ENCODE peak calls at places on chromosomes 12 and 14, in seven cellular contexts. Y is tibial artery; T is mesendoderm; C is CD8-positive, alpha-beta memory T cell; F is heart left ventricle; S is A673; J is PC-3. U is an unnamed sample.

GRCh38 chr12:95574030-95574429 is 22.8 kb upstream of the USP44 start:
- DNase-seq in J (no peak), T (peak; percentile 22), Y (no peak), F (no peak), C (no peak), S (no peak), U (no peak)

GRCh38 chr12:65868133-65868705 is 43.9 kb downstream of the HMGA2 start:
- DNase-seq in Y (no peak), J (no peak), F (no peak), S (peak; percentile 85), T (no peak), C (no peak), U (no peak)

GRCh38 chr12:28035483-28035882 is 63.0 kb upstream of the PTHLH start:
- DNase-seq in C (no peak), F (no peak), J (peak; percentile 100), Y (no peak), S (peak; percentile 70), T (peak; percentile 29), U (no peak)

GRCh38 chr12:89067436-89067835 is 284.9 kb downstream of the DUSP6 start:
- DNase-seq in J (peak; percentile 96), T (no peak), F (no peak), S (no peak), C (no peak), Y (no peak), U (no peak)

GRCh38 chr12:110688446-110689001 is 391 bp downstream of the HVCN1 start:
- DNase-seq in C (no peak), Y (no peak), F (peak; percentile 29), T (peak; percentile 23), J (no peak), S (no peak), U (no peak)

GRCh38 chr12:28807535-28807934 is 341.5 kb upstream of the FAR2 start:
- DNase-seq in T (no peak), S (no peak), J (no peak), Y (no peak), C (no peak), F (no peak), U (no peak)

GRCh38 chr12:12683725-12684124 is 12.3 kb downstream of the GPR19 start:
- DNase-seq in Y (no peak), C (no peak), S (no peak), T (no peak), J (no peak), F (no peak), U (no peak)

GRCh38 chr12:40325349-40325960 is 100.7 kb downstream of the LRRK2 start:
- DNase-seq in T (peak; percentile 75), J (peak; percentile 58), C (no peak), F (no peak), S (peak; percentile 73), Y (no peak), U (no peak)

GRCh38 chr12:23548742-23549141 is 400.7 kb downstream of the SOX5 start:
- DNase-seq in C (no peak), S (no peak), Y (no peak), F (no peak), J (no peak), T (no peak), U (no peak)

GRCh38 chr14:77200406-77200985 is 18.9 kb downstream of the TMEM63C start:
- DNase-seq in S (no peak), F (no peak), J (no peak), Y (no peak), C (no peak), T (peak; percentile 19), U (no peak)

GRCh38 chr12:131108171-131108955 is 154.7 kb downstream of the ADGRD1 start:
- DNase-seq in Y (no peak), S (peak; percentile 25), F (no peak), C (no peak), T (no peak), J (no peak), U (no peak)

GRCh38 chr14:21669284-21669683 is 4.3 kb downstream of the OR4E1 start:
- DNase-seq in Y (no peak), C (no peak), F (no peak), J (no peak), T (no peak), S (no peak), U (no peak)

GRCh38 chr12:92073123-92073522 is 72.5 kb downstream of the BTG1 start:
- DNase-seq in T (no peak), C (no peak), F (no peak), Y (no peak), J (no peak), S (no peak), U (no peak)

GRCh38 chr14:24398943-24399801 is at the start of gene NYNRIN:
- DNase-seq in T (peak; percentile 76), J (no peak), F (no peak), S (no peak), C (peak; percentile 22), Y (peak; percentile 50), U (peak; percentile 36)

GRCh38 chr12:67274186-67274585 is 5.0 kb downstream of the CAND1 start:
- DNase-seq in C (no peak), J (no peak), F (no peak), S (no peak), Y (no peak), T (no peak), U (no peak)

GRCh38 chr12:96824074-96824837 is 82.8 kb upstream of the NEDD1 start:
- DNase-seq in T (no peak), Y (no peak), C (no peak), J (no peak), S (no peak), F (no peak), U (no peak)

GRCh38 chr12:117724545-117724944 is 244.2 kb downstream of the KSR2 start:
- DNase-seq in C (no peak), T (no peak), J (no peak), Y (no peak), F (no peak), S (no peak), U (no peak)

GRCh38 chr12:46164186-46164585 is 104.7 kb downstream of the SLC38A1 start:
- DNase-seq in C (no peak), S (no peak), F (no peak), Y (no peak), T (no peak), J (no peak), U (no peak)

GRCh38 chr12:117202033-117202432 is 11.8 kb upstream of the FBXO21 start:
- DNase-seq in S (no peak), Y (no peak), C (no peak), T (no peak), J (no peak), F (no peak), U (no peak)

GRCh38 chr12:92078167-92079053 is 67.2 kb downstream of the BTG1 start:
- DNase-seq in F (no peak), T (peak; percentile 10), S (peak; percentile 68), J (peak; percentile 92), C (no peak), Y (peak; percentile 38), U (no peak)

GRCh38 chr12:107593713-107594381 is 91.8 kb upstream of the PWP1 start:
- DNase-seq in T (peak; percentile 53), F (no peak), J (peak; percentile 39), S (peak; percentile 5), Y (no peak), C (no peak), U (no peak)

GRCh38 chr14:103518416-103519042 is 4.1 kb downstream of the CKB start:
- DNase-seq in S (peak; percentile 67), C (peak; percentile 49), Y (no peak), J (peak; percentile 71), F (peak; percentile 69), T (peak; percentile 62), U (peak; percentile 52)
- H3K27ac ChIP-seq in S (peak overlapping the region; percentile 42), C (peak overlapping the region; percentile 6), Y (peak overlapping the region; percentile 90), J (no peak overlapping the region), F (peak overlapping the region; percentile 43), T (no peak overlapping the region), U (no peak overlapping the region)

GRCh38 chr14:103574104-103574503 is 11.3 kb downstream of the COA8 start:
- DNase-seq in T (no peak), J (no peak), F (no peak), Y (no peak), S (no peak), C (no peak), U (no peak)

GRCh38 chr14:103574707-103575285 is 12.0 kb downstream of the COA8 start:
- DNase-seq in T (no peak), Y (no peak), J (no peak), S (no peak), F (no peak), C (no peak), U (no peak)

GRCh38 chr14:103581206-103581605 is 18.4 kb downstream of the COA8 start:
- DNase-seq in F (no peak), S (no peak), Y (no peak), T (no peak), C (no peak), J (no peak), U (no peak)

GRCh38 chr14:103578401-103579075 is 15.8 kb downstream of the COA8 start:
- DNase-seq in F (no peak), S (no peak), C (no peak), J (no peak), T (no peak), Y (no peak), U (no peak)

DNA sequence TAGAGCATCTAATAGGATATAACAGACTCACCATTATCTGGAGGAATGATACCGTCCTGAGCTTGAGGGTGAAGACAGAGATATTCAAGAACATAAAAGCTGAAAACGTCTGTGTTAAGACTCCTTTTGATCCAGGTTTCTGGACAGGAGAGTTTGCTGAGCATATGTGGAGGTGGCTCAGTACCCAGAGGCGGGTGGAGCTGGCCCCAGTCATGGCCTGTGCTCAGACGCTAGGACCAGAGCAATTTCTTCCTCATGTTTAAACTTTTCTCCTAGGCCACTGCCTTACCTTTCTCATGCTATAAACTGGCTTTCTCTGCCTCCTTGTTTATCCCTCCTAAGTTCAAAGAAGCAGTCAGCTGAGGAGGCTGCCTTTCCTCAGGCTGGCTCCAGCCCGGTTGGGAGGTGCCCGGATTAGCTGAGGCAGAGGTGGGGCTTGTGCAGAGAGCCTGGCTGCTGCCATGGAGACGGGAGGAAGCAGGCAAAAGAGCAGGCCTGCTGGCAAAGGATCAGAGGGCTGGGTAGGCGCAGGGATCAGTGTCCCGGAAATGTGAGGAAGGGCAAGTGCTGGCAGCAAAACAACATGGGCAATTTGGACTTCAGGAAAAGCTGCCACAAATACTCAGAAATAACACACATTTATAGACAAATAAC is 13.7 kb downstream of the COA8 start:
- DNase-seq in C (no peak), F (peak; percentile 91), S (peak; percentile 93), J (peak; percentile 89), T (peak; percentile 72), Y (peak; percentile 92), U (no peak)
- H3K36me3 ChIP-seq in C (peaks cover 16% of the 10 kb centered on the region), F (no peaks in the 10 kb centered on the region), S (peaks cover 15% of the 10 kb centered on the region), J (peaks cover 32% of the 10 kb centered on the region), T (peaks cover 3% of the 10 kb centered on the region), Y (peaks cover 17% of the 10 kb centered on the region), U (peaks cover 3% of the 10 kb centered on the region)

DNA sequence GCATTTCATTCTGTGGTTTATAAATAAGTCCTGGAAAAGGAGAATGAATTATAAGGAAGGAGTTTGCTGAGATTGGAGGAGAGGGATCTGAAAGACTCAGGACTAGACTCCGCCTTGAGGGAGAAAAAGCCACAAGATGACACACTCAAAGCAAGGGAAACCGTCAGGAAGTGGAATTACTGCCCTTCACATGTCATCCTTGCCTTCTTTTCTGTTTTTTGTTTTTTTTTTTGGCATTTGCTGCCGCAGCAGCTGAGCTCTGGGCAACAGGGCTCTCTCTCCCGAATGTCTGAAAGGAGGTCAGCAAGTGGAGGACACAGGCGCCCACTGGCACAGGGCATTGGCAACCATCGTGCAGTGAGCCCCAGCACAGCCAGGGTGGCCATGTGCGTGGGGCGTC is 344.9 kb downstream of the DPF3 start:
- DNase-seq in S (no peak), C (no peak), F (no peak), T (no peak), J (peak; percentile 39), Y (no peak), U (no peak)
- H3K27ac ChIP-seq in S (no peak overlapping the region), C (no peak overlapping the region), F (no peak overlapping the region), T (no peak overlapping the region), J (no peak overlapping the region), Y (no peak overlapping the region), U (no peak overlapping the region)

GRCh38 chr12:123010110-123010509 is 29.6 kb downstream of the ARL6IP4 start:
- DNase-seq in C (no peak), Y (no peak), T (no peak), F (no peak), J (no peak), S (no peak), U (no peak)
- H3K36me3 ChIP-seq in C (no peaks in the 10 kb centered on the region), Y (no peaks in the 10 kb centered on the region), T (no peaks in the 10 kb centered on the region), F (no peaks in the 10 kb centered on the region), J (no peaks in the 10 kb centered on the region), S (no peaks in the 10 kb centered on the region), U (no peaks in the 10 kb centered on the region)